ENCODE peak calls at places on chromosomes 5 and 9, in seven cellular contexts. W is heart left ventricle, Z is Peyer's patch, Y is IMR-90, Q is transverse colon, D is uterus, P is thoracic aorta. E is an unnamed sample.
A peak's percentile ranks its signal among the peaks of the same experiment; 100 is the strongest.

GRCh38 chr9:81682177-81682576 is 7.2 kb downstream of the TLE1 start:
- DNase-seq in W (no peak), Z (no peak), Y (no peak), Q (no peak), D (no peak), P (no peak), E (no peak)

GRCh38 chr9:8473226-8473625 is 673.6 kb upstream of the DMAC1 start:
- DNase-seq in W (no peak), Z (no peak), Y (no peak), Q (no peak), D (no peak), P (no peak), E (no peak)

GRCh38 chr5:17037751-17038150 is 101.7 kb upstream of the MYO10 start:
- DNase-seq in W (no peak), Z (no peak), Y (peak; percentile 65), Q (no peak), D (no peak), P (no peak), E (no peak)

GRCh38 chr9:124820606-124821246 is 32.5 kb upstream of the WDR38 start:
- DNase-seq in W (no peak), Z (no peak), Y (no peak), Q (no peak), D (no peak), P (no peak), E (no peak)

GRCh38 chr5:34562791-34563190 is 93.3 kb upstream of the RAI14 start:
- DNase-seq in W (no peak), Z (no peak), Y (no peak), Q (no peak), D (no peak), P (no peak), E (no peak)

GRCh38 chr5:14017904-14018303 is 73.4 kb upstream of the DNAH5 start:
- DNase-seq in W (no peak), Z (no peak), Y (no peak), Q (no peak), D (no peak), P (no peak), E (no peak)

GRCh38 chr5:163436515-163436914 is 880 bp upstream of the CCNG1 start:
- DNase-seq in W (no peak), Z (no peak), Y (no peak), Q (no peak), D (no peak), P (no peak), E (no peak)

GRCh38 chr9:23526806-23527205 is 299.2 kb downstream of the ELAVL2 start:
- DNase-seq in W (no peak), Z (no peak), Y (no peak), Q (no peak), D (no peak), P (no peak), E (no peak)

GRCh38 chr9:132887181-132888120 is 8.8 kb downstream of the SPACA9 start:
- DNase-seq in W (no peak), Z (no peak), Y (no peak), Q (no peak), D (no peak), P (no peak), E (no peak)

GRCh38 chr5:165559645-165560044 is 2054.2 kb downstream of the MAT2B start:
- DNase-seq in W (no peak), Z (no peak), Y (no peak), Q (no peak), D (no peak), P (no peak), E (no peak)

GRCh38 chr9:83714316-83714715 is 6.6 kb upstream of the UBQLN1 start:
- DNase-seq in W (no peak), Z (no peak), Y (no peak), Q (no peak), D (no peak), P (no peak), E (no peak)

GRCh38 chr9:123883634-123884033 is 46.3 kb downstream of the DENND1A start:
- DNase-seq in W (no peak), Z (no peak), Y (peak; percentile 37), Q (no peak), D (no peak), P (no peak), E (no peak)

GRCh38 chr5:77167695-77168111 is 42.8 kb upstream of the PDE8B start:
- DNase-seq in W (no peak), Z (no peak), Y (peak; percentile 92), Q (no peak), D (peak; percentile 39), P (no peak), E (no peak)

GRCh38 chr9:121699271-121700164 is 48.1 kb downstream of the DAB2IP start:
- DNase-seq in W (peak; percentile 78), Z (peak; percentile 70), Y (peak; percentile 55), Q (peak; percentile 68), D (peak; percentile 67), P (no peak), E (peak; percentile 79)

GRCh38 chr5:139700711-139701693 is 52.9 kb downstream of the CXXC5 start:
- DNase-seq in W (no peak), Z (no peak), Y (no peak), Q (peak; percentile 44), D (no peak), P (no peak), E (no peak)

GRCh38 chr9:88319936-88320747 is 68.1 kb upstream of the SPIN1 start:
- DNase-seq in W (no peak), Z (no peak), Y (peak; percentile 46), Q (no peak), D (no peak), P (no peak), E (no peak)

GRCh38 chr5:124706729-124707361 is 39.6 kb downstream of the ZNF608 start:
- DNase-seq in W (peak; percentile 62), Z (no peak), Y (peak; percentile 58), Q (peak; percentile 31), D (peak; percentile 30), P (no peak), E (no peak)

GRCh38 chr5:90474235-90475107 is at the start of the genes MBLAC2 and POLR3G:
- DNase-seq in W (peak; percentile 92), Z (peak; percentile 92), Y (peak; percentile 87), Q (peak; percentile 96), D (peak; percentile 93), P (peak; percentile 67), E (peak; percentile 97)

GRCh38 chr5:73450041-73450598 is 1.5 kb upstream of the FOXD1 start:
- DNase-seq in W (no peak), Z (no peak), Y (no peak), Q (no peak), D (no peak), P (no peak), E (no peak)

GRCh38 chr9:37953204-37953774 is 49.4 kb upstream of the SLC25A51 start:
- DNase-seq in W (no peak), Z (no peak), Y (no peak), Q (no peak), D (no peak), P (no peak), E (no peak)

GRCh38 chr9:110975969-110976368 is 62.3 kb downstream of the LPAR1 start:
- DNase-seq in W (no peak), Z (no peak), Y (no peak), Q (no peak), D (no peak), P (no peak), E (no peak)

GRCh38 chr9:12640021-12640587 is 53.1 kb upstream of the TYRP1 start:
- DNase-seq in W (no peak), Z (no peak), Y (peak; percentile 43), Q (no peak), D (no peak), P (no peak), E (no peak)
- TF ChIP-seq CTCF in W (peak; percentile 62), Z (no peak), Y (peak; percentile 52), Q (no peak), D (no peak), P (peak; percentile 43), E (peak; percentile 56)

DNA sequence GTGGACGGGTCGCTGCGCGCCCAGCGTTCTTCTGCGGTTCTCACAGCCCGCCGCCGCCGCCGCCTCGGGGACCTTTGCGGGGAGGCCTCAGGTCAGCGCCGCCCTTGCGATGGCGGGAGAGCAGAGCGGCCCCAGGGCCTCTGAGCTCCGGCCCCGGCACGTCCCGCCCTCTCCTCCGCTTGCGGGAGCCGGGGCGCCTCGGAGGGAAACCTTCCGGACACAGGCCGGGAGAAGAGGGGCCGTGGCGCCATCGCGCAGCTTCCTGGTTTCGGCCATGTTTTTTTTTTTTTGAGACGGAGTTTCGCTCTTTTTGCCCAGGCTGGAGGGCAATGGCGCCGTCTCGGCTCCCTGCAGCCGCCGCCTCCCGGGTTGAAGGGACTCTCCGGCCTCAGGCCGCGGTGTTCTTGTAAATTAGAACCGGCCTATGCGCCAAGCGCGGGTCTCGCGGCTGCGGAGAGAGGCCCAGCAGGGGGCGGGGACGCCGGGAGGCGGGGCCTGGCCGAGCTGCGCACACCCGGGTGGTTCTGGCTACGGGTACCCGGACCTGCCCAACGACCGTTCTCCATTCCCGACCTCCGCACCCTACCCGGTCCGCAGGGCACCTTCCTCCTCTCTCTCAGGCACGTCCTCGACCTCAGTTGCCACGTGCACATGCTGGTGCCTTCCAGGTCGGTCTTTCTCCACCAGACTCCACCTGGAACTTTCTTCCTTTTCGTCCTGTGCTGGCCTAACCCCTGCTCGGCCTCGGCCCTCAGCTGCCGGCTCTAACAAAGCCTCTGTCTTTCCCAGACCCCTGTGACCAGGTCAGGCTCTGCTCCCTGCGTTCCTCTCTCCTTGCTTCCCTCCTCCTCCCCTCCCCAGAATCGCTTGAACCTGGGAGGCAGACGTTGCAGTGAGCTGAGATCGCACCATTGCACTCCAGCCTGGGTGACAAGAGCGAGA is 28.8 kb upstream of the MGAT1 start:
- DNase-seq in W (peak; percentile 91), Z (peak; percentile 80), Y (peak; percentile 60), Q (peak; percentile 92), D (peak; percentile 83), P (no peak), E (peak; percentile 86)
- H3K27ac ChIP-seq in W (peak overlapping the region; percentile 99), Z (peak overlapping the region; percentile 92), Y (peak overlapping the region; percentile 89), Q (peak overlapping the region; percentile 99), D (peak overlapping the region; percentile 94), P (peak overlapping the region; percentile 98), E (peak overlapping the region; percentile 95)

DNA sequence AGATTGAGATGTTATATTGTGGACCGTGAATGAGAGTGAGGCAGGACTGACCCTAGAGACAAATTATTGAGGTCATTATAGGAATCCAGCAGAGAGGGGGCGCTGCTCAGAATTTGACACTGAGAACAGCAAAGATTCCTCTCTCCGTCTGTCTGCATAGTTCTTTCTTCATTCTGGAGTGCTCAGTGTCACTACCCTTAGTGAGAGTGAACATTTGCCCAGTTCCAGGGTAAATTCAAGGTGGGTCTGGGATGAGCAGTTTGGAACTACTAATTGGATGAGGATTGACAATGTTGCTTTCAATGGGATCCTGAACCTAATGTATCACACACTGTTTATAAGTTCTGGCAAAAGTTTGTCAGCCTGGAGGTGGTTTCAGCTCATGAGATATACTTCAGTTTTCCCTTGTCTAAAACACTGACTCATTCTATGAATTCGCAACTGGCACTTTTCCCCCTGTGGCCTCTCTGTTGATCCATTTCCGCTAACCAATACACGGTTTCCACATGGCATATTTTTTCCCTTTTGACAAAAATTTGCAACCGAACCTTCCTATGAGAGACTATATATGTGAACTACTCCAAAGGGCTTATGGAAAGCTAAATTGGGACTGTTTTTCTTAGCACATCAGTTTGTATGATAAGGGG is 1240.8 kb upstream of the WWC1 start:
- DNase-seq in W (no peak), Z (no peak), Y (no peak), Q (no peak), D (no peak), P (no peak), E (no peak)
- TF ChIP-seq CTCF in W (no peak), Z (no peak), Y (no peak), Q (no peak), D (no peak), P (no peak), E (no peak)

DNA sequence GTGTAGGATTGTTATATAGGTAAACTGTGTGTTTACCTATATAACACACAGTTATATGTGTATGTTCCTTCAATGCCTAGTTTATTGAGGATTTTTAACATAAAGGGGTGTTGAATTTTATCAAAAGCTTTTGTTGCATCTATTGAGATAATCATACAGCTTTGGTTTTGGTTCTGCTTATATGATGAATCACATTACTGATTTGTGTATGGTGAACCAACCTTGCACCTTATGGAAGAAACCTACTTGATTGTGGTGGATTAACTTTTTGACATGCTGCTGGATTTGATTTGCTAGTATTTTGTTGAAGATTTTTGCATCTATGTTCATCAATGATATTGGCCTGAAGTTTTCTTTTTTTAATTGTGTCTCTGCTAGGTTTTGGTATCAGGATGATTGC is 194.9 kb downstream of the TMEM167A start:
- DNase-seq in W (no peak), Z (no peak), Y (no peak), Q (no peak), D (no peak), P (no peak), E (no peak)
- H3K27ac ChIP-seq in W (no peak overlapping the region), Z (no peak overlapping the region), Y (no peak overlapping the region), Q (no peak overlapping the region), D (no peak overlapping the region), P (no peak overlapping the region), E (no peak overlapping the region)

E was measured in psoas muscle.